ENCODE peak calls at places on chromosomes 2 and 18, in four cellular contexts. X, Q, J and E are unnamed samples.

GRCh38 chr2:223585691-223586090 is 16.5 kb downstream of the SCG2 start:
- DNase-seq in Q (peak), X (no peak), J (peak), E (no peak)

GRCh38 chr2:151518802-151519201 is 109.1 kb downstream of the RIF1 start:
- DNase-seq in J (peak), X (no peak), Q (peak), E (no peak)

GRCh38 chr18:49878996-49879585 is 65.8 kb upstream of the ACAA2 start:
- DNase-seq in X (no peak), Q (no peak), J (peak), E (peak)

GRCh38 chr2:37669500-37669899 is 1.9 kb downstream of the CDC42EP3 start:
- DNase-seq in X (no peak), J (no peak), Q (peak), E (no peak)

GRCh38 chr2:71511776-71512175 is 58.4 kb downstream of the DYSF start:
- DNase-seq in Q (no peak), J (no peak), X (no peak), E (no peak)

GRCh38 chr2:190470256-190470826 is 62.2 kb downstream of the MFSD6 start:
- DNase-seq in X (no peak), Q (peak), J (no peak), E (no peak)

GRCh38 chr18:21740724-21741510 is at the start of gene MIB1:
- DNase-seq in Q (no peak), J (peak), X (peak), E (peak)

GRCh38 chr2:190718652-190719526 is 70.0 kb downstream of the NAB1 start:
- DNase-seq in J (peak), Q (peak), X (peak), E (peak)

GRCh38 chr18:2955966-2956521 is 56.9 kb downstream of the LPIN2 start:
- DNase-seq in X (no peak), Q (peak), J (no peak), E (no peak)

GRCh38 chr2:228507870-228508269 is 326.4 kb upstream of the SPHKAP start:
- DNase-seq in Q (peak), X (no peak), J (no peak), E (no peak)

DNA sequence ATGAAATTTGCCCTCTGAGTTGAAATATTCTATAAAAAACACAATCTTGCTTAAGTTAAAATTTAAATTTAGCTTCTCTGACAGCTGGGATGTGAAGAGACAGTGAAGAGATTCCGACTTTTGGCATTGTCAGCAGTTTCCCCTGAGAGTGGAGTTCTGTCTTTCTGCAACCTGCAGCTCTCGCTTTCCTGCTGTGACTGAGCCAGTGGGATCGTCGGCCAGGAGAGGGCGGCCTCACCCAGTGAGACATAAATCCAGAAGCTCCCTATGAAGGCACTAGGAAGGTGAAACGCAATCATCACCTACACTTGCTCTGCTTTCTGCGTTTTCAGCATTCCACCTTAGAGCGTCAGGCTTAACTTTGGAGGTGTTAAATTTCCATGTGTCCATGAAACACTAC is 75.4 kb upstream of the HNMT start:
- DNase-seq in J (peak), X (no peak), Q (peak), E (no peak)
- TF ChIP-seq CTCF in J (peak), X (no peak), Q (peak), E (peak)

GRCh38 chr2:57497489-57498096 is 549.0 kb upstream of the VRK2 start:
- DNase-seq in X (peak), J (peak), Q (peak), E (peak)
- TF ChIP-seq CTCF in X (no peak), J (peak), Q (peak), E (peak)

DNA sequence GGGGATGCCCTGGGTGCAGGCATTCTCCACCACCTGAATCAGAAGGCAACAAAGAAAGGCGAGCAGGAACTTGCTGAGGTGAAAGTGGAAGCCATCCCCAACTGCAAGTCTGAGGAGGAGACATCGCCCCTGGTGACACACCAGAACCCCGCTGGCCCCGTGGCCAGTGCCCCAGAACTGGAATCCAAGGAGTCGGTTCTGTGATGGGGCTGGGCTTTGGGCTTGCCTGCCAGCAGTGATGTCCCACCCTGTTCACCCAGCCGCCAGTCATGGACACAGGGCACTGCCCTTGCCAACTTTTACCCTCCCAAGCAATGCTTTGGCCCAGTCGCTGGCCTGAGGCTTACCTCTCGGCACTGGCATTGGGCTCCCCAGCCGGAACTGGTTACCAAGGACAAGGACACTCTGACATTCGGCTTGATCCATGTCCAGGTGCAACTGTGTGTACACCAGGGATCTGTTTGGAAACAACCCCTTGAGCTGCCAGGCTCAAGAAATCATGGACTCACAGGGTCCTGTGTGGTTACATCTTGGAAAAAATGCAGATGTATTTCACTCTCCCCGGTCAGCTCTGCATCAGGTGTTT is 31.8 kb downstream of the SLC1A4 start:
- DNase-seq in J (no peak), Q (no peak), X (no peak), E (no peak)
- TF ChIP-seq CTCF in J (no peak), Q (no peak), X (no peak), E (no peak)

DNA sequence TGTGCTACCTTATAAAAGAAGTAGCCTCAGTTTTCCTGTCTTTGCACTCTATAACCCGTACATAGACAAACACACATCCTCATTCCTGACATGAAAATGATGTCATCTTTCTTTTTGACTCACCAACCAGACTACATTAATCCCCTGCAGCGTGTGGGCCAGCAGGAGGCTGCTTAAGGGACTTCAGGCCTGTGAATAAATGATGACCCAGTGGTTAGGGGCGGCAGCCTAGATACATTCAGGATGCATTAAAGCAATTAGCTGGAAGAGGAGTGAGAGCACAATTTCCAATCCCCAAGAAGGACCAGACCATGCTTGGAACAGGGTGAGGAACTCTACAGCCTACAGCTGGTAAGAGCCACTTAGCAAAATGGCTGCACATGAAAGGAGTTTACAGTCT is 57.3 kb upstream of the KLF7 start:
- DNase-seq in X (no peak), J (peak), Q (no peak), E (peak)
- TF ChIP-seq CTCF in X (no peak), J (peak), Q (peak), E (no peak)